ENCODE peak calls at places on chromosomes 13 and 19, in four cellular contexts. W is spleen, R is uterus, O is IMR-90. J is an unnamed sample.
A peak's percentile ranks its signal among the peaks of the same experiment; 100 is the strongest.

GRCh38 chr19:16581145-16581970 is 9.1 kb upstream of the SLC35E1 start:
- DNase-seq in W (no peak), R (no peak), O (no peak), J (no peak)

GRCh38 chr19:5466814-5467291 is 11.6 kb downstream of the ZNRF4 start:
- DNase-seq in W (no peak), R (no peak), O (no peak), J (no peak)

GRCh38 chr13:18212873-18213272 is 968.8 kb downstream of the TUBA3C start:
- DNase-seq in W (no peak), R (no peak), O (peak; percentile 1), J (no peak)

GRCh38 chr19:29247912-29248311 is 35.0 kb upstream of the UQCRFS1 start:
- DNase-seq in W (no peak), R (no peak), O (no peak), J (no peak)

GRCh38 chr19:9913237-9914000 is 22.9 kb downstream of the OLFM2 start:
- DNase-seq in W (peak; percentile 59), R (peak; percentile 19), O (no peak), J (no peak)

GRCh38 chr19:44718441-44719261 is 19.7 kb downstream of the CEACAM16 start:
- DNase-seq in W (no peak), R (peak; percentile 62), O (peak; percentile 56), J (peak; percentile 54)

GRCh38 chr19:58305932-58306323 is 751 bp downstream of the ERVK3-1 start:
- DNase-seq in W (no peak), R (no peak), O (no peak), J (no peak)

GRCh38 chr19:38033658-38034150 is 126.7 kb downstream of the SIPA1L3 start:
- DNase-seq in W (peak; percentile 76), R (no peak), O (no peak), J (no peak)

GRCh38 chr19:10769533-10770491 is 51.9 kb downstream of the DNM2 start:
- DNase-seq in W (no peak), R (peak; percentile 46), O (peak; percentile 26), J (no peak)

GRCh38 chr13:39105110-39105509 is 66.9 kb downstream of the NHLRC3 start:
- DNase-seq in W (no peak), R (no peak), O (no peak), J (no peak)

GRCh38 chr19:3402631-3403443 is 36.5 kb downstream of the NFIC start:
- DNase-seq in W (no peak), R (no peak), O (no peak), J (no peak)

GRCh38 chr19:3404324-3405260 is 38.2 kb downstream of the NFIC start:
- DNase-seq in W (peak; percentile 85), R (peak; percentile 91), O (peak; percentile 93), J (peak; percentile 88)

GRCh38 chr19:3405261-3405653 is 38.9 kb downstream of the NFIC start:
- DNase-seq in W (no peak), R (no peak), O (no peak), J (no peak)

GRCh38 chr19:3401004-3401768 is 34.8 kb downstream of the NFIC start:
- DNase-seq in W (no peak), R (no peak), O (no peak), J (no peak)

GRCh38 chr19:3403489-3404323 is 37.3 kb downstream of the NFIC start:
- DNase-seq in W (peak; percentile 84), R (peak; percentile 93), O (peak; percentile 97), J (peak; percentile 88)
- TF ChIP-seq POLR2A in W (no peak), R (peak; percentile 14), O (peak; percentile 48), J (no peak)

GRCh38 chr19:41847351-41848105 is 2.7 kb downstream of the DMRTC2 start:
- DNase-seq in W (no peak), R (no peak), O (no peak), J (no peak)
- H3K27me3 ChIP-seq in W (no peaks in the 10 kb centered on the region), R (no peaks in the 10 kb centered on the region), O (peaks cover 28% of the 10 kb centered on the region), J (no peaks in the 10 kb centered on the region)

GRCh38 chr19:49441960-49442350 is 628 bp upstream of the SLC17A7 start:
- DNase-seq in W (no peak), R (no peak), O (no peak), J (no peak)

GRCh38 chr19:49443366-49444099 is 2.2 kb upstream of the SLC17A7 start:
- DNase-seq in W (peak; percentile 98), R (peak; percentile 96), O (peak; percentile 92), J (peak; percentile 93)

GRCh38 chr19:49441210-49441959 is at the start of gene SLC17A7:
- DNase-seq in W (no peak), R (peak; percentile 76), O (no peak), J (no peak)

GRCh38 chr19:49442793-49443365 is 1.6 kb upstream of the SLC17A7 start:
- DNase-seq in W (peak; percentile 92), R (peak; percentile 95), O (peak; percentile 73), J (peak; percentile 96)

DNA sequence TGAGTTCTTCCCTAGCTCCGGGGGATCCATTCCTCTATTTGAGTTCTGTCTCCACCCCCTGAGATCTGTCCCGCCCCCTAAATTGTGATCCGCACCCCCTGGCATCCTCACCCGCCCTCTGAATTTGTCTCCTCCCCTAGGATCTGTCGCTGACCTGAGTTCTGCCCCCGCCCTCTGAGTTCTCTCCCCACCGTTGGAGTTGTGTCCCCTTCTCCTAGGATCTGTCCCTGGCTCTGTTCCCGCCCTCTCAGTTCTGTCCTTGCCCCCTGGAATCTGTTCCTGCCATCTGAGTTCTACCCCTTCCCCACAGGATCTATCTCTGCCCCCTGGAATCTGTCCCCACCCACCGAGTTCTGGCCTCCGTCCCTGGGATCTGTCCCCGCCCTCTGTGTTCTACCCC is 1.0 kb upstream of the SLC17A7 start:
- DNase-seq in W (no peak), R (peak; percentile 70), O (no peak), J (peak; percentile 46)
- H3K4me3 ChIP-seq in W (peak overlapping the region; percentile 65), R (peak overlapping the region; percentile 56), O (no peak overlapping the region), J (peak overlapping the region; percentile 91)

DNA sequence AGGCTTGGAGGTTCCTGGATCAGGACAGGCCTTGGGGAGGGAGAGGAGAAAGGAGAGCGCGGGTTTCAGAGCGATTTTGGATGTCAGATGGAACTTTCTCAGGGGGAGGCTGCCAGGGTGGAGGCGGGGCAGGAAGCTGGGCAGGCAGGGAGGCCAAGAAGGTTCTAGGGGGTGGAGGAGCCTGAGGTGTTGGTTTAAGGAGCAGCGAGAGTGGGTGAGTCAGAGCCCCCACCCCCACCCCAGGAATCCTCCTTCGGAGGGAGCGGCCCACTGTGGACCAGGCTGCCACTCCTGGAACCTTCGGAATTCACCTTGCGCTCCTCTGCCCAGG is 15.9 kb upstream of the NOP53 start:
- DNase-seq in W (no peak), R (peak; percentile 79), O (peak; percentile 85), J (peak; percentile 92)
- TF ChIP-seq POLR2A in W (no peak), R (no peak), O (no peak), J (no peak)

DNA sequence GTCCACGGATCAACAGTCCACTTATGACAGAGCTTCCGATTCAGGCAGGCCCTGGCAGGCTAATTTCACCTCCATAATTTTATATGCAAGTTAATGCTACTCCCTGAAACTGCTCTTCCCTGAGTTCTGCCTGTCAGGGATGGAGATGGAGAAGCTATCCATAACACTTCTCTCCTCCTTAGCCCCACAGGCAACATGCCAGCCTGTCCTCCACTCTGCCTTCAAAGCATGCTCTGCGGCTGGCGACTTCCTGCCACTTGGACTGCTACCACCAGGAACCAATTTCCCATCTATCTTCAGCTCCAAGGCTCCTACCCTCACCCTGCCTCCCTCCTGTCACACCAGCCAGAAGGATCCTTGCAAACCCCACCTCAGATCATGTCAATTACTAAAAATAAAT is 35.4 kb downstream of the GSX1 start:
- DNase-seq in W (no peak), R (no peak), O (no peak), J (no peak)
- H3K27me3 ChIP-seq in W (no peaks in the 10 kb centered on the region), R (peaks cover 30% of the 10 kb centered on the region), O (peaks cover 21% of the 10 kb centered on the region), J (peaks cover 72% of the 10 kb centered on the region)

GRCh38 chr13:111288276-111288675 is 32.2 kb upstream of the TEX29 start:
- DNase-seq in W (no peak), R (no peak), O (no peak), J (no peak)
- H3K4me3 ChIP-seq in W (no peak overlapping the region), R (no peak overlapping the region), O (no peak overlapping the region), J (no peak overlapping the region)